ENCODE peak calls at places on chromosomes 1 and 21, in seven cellular contexts. I is astrocyte, X is fibroblast of lung, F is Peyer's patch, U is SJSA1, P is mesenchymal stem cell, D is left ventricle myocardium inferior. H is an unnamed sample. For H3K36me3 and H3K27me3, the result is how much of the 10 kb centered on the place peaks cover.

GRCh38 chr1:45926302-45926701 is 122.9 kb downstream of the MAST2 start:
- DNase-seq in I (no peak), X (no peak), F (no peak), U (no peak), P (no peak), D (no peak), H (no peak)

GRCh38 chr1:42282024-42282579 is 52.9 kb downstream of the FOXJ3 start:
- DNase-seq in I (peak), X (peak), F (no peak), U (no peak), P (peak), D (no peak), H (no peak)

GRCh38 chr1:232227171-232227740 is 402.7 kb downstream of the SIPA1L2 start:
- DNase-seq in I (no peak), X (no peak), F (no peak), U (no peak), P (no peak), D (no peak), H (no peak)

GRCh38 chr1:181347495-181348390 is 135.6 kb upstream of the CACNA1E start:
- DNase-seq in I (no peak), X (no peak), F (no peak), U (no peak), P (no peak), D (no peak), H (no peak)

GRCh38 chr1:212825798-212826452 is 21.5 kb downstream of the SPATA45 start:
- DNase-seq in I (no peak), X (no peak), F (no peak), U (peak), P (no peak), D (no peak), H (no peak)

GRCh38 chr1:17913326-17914115 is 158.4 kb downstream of the ACTL8 start:
- DNase-seq in I (no peak), X (no peak), F (no peak), U (no peak), P (no peak), D (no peak), H (no peak)

GRCh38 chr1:67843335-67843734 is 10.1 kb upstream of the GNG12 start:
- DNase-seq in I (peak), X (peak), F (no peak), U (no peak), P (no peak), D (no peak), H (no peak)

GRCh38 chr1:62185677-62186076 is 9.0 kb upstream of the L1TD1 start:
- DNase-seq in I (no peak), X (no peak), F (no peak), U (no peak), P (no peak), D (no peak), H (no peak)

GRCh38 chr21:41045534-41046268 is 122.3 kb upstream of the BACE2 start:
- DNase-seq in I (no peak), X (no peak), F (no peak), U (no peak), P (no peak), D (no peak), H (no peak)

GRCh38 chr1:5490640-5491039 is 501.6 kb downstream of the NPHP4 start:
- DNase-seq in I (no peak), X (no peak), F (no peak), U (no peak), P (no peak), D (no peak), H (no peak)

GRCh38 chr1:32702599-32703478 is at the start of gene SYNC:
- DNase-seq in I (peak), X (peak), F (no peak), U (peak), P (peak), D (peak), H (peak)

GRCh38 chr1:169765580-169766331 is 29.0 kb downstream of the METTL18 start:
- DNase-seq in I (no peak), X (no peak), F (no peak), U (no peak), P (no peak), D (no peak), H (no peak)

GRCh38 chr1:19512545-19512944 is 27.2 kb upstream of the CAPZB start:
- DNase-seq in I (peak), X (peak), F (no peak), U (no peak), P (no peak), D (no peak), H (no peak)

GRCh38 chr1:235078927-235079381 is 49.7 kb downstream of the TOMM20 start:
- DNase-seq in I (peak), X (peak), F (no peak), U (no peak), P (peak), D (no peak), H (no peak)

GRCh38 chr1:205983925-205984725 is 19.1 kb downstream of the RAB7B start:
- DNase-seq in I (peak), X (peak), F (peak), U (peak), P (peak), D (peak), H (no peak)

GRCh38 chr1:172906778-172907592 is 143.8 kb downstream of the TNFSF18 start:
- DNase-seq in I (peak), X (peak), F (peak), U (peak), P (peak), D (no peak), H (no peak)

GRCh38 chr1:20009212-20009611 is 29.8 kb upstream of the PLA2G2A start:
- DNase-seq in I (no peak), X (no peak), F (no peak), U (no peak), P (no peak), D (no peak), H (no peak)

GRCh38 chr1:9410737-9411297 is 118.1 kb downstream of the SPSB1 start:
- DNase-seq in I (peak), X (peak), F (no peak), U (peak), P (peak), D (no peak), H (no peak)

GRCh38 chr1:44405804-44406743 is 1.0 kb downstream of the RNF220 start:
- DNase-seq in I (no peak), X (no peak), F (peak), U (no peak), P (peak), D (no peak), H (no peak)

GRCh38 chr1:247322849-247323586 is 8.6 kb downstream of the ZNF496 start:
- DNase-seq in I (no peak), X (no peak), F (no peak), U (no peak), P (no peak), D (no peak), H (no peak)

GRCh38 chr1:29498126-29499100 is 262.1 kb downstream of the PTPRU start:
- DNase-seq in I (peak), X (peak), F (no peak), U (peak), P (no peak), D (no peak), H (no peak)

GRCh38 chr1:215277537-215277936 is 195.0 kb downstream of the KCNK2 start:
- DNase-seq in I (peak), X (peak), F (no peak), U (no peak), P (peak), D (no peak), H (no peak)

GRCh38 chr1:66291047-66291864 is 242.7 kb upstream of the SGIP1 start:
- DNase-seq in I (peak), X (peak), F (no peak), U (no peak), P (no peak), D (no peak), H (no peak)

GRCh38 chr21:44293551-44294231 is 6.2 kb upstream of the PFKL start:
- DNase-seq in I (no peak), X (no peak), F (no peak), U (no peak), P (no peak), D (no peak), H (no peak)

GRCh38 chr21:15793547-15794235 is 63.9 kb downstream of the USP25 start:
- DNase-seq in I (no peak), X (no peak), F (no peak), U (no peak), P (no peak), D (no peak), H (no peak)

GRCh38 chr1:42240964-42241755 is 76.6 kb upstream of the GUCA2A start:
- DNase-seq in I (peak), X (peak), F (no peak), U (no peak), P (peak), D (no peak), H (no peak)

GRCh38 chr1:72535470-72535869 is 253.1 kb upstream of the NEGR1 start:
- DNase-seq in I (no peak), X (no peak), F (no peak), U (no peak), P (no peak), D (no peak), H (no peak)

GRCh38 chr1:223628233-223628632 is 37.3 kb downstream of the CAPN8 start:
- DNase-seq in I (peak), X (peak), F (no peak), U (peak), P (peak), D (peak), H (no peak)

GRCh38 chr21:16117851-16118592 is 388.2 kb downstream of the USP25 start:
- DNase-seq in I (peak), X (peak), F (no peak), U (no peak), P (no peak), D (no peak), H (no peak)

GRCh38 chr21:29148535-29148934 is 18.1 kb downstream of the MAP3K7CL start:
- DNase-seq in I (peak), X (peak), F (no peak), U (no peak), P (no peak), D (no peak), H (no peak)

GRCh38 chr1:117976381-117976780 is 46.8 kb downstream of the WDR3 start:
- DNase-seq in I (no peak), X (no peak), F (no peak), U (no peak), P (no peak), D (no peak), H (no peak)

GRCh38 chr1:218755128-218755527 is 410.0 kb downstream of the TGFB2 start:
- DNase-seq in I (no peak), X (no peak), F (no peak), U (no peak), P (peak), D (no peak), H (no peak)

GRCh38 chr1:153242160-153242559 is 17.3 kb upstream of the LORICRIN start:
- DNase-seq in I (no peak), X (no peak), F (no peak), U (peak), P (no peak), D (no peak), H (no peak)

GRCh38 chr21:44869860-44870747 is 3.4 kb downstream of the PTTG1IP start:
- DNase-seq in I (peak), X (peak), F (no peak), U (peak), P (peak), D (no peak), H (peak)

GRCh38 chr1:207081106-207081505 is 7.6 kb upstream of the C4BPB start:
- DNase-seq in I (no peak), X (no peak), F (no peak), U (no peak), P (peak), D (no peak), H (no peak)

GRCh38 chr1:112444269-112444668 is 48.3 kb downstream of the CTTNBP2NL start:
- DNase-seq in I (peak), X (peak), F (no peak), U (no peak), P (no peak), D (no peak), H (no peak)

GRCh38 chr1:234925440-234926251 is 203.0 kb downstream of the TOMM20 start:
- DNase-seq in I (peak), X (peak), F (no peak), U (peak), P (peak), D (no peak), H (no peak)

GRCh38 chr1:58397187-58397820 is 149.2 kb downstream of the OMA1 start:
- DNase-seq in I (peak), X (peak), F (no peak), U (peak), P (peak), D (no peak), H (no peak)

GRCh38 chr1:183227963-183228649 is 42.0 kb downstream of the LAMC2 start:
- DNase-seq in I (no peak), X (peak), F (no peak), U (peak), P (peak), D (peak), H (peak)
- H3K36me3 ChIP-seq in I (under half), X (under half), F (under half), U (under half), P (under half), D (under half), H (under half)

GRCh38 chr1:236397173-236397759 is 3.2 kb downstream of the EDARADD start:
- DNase-seq in I (no peak), X (no peak), F (no peak), U (no peak), P (no peak), D (no peak), H (no peak)

GRCh38 chr1:236396665-236397043 is 2.6 kb downstream of the EDARADD start:
- DNase-seq in I (no peak), X (no peak), F (no peak), U (no peak), P (no peak), D (no peak), H (no peak)

GRCh38 chr1:236394905-236395779 is 1.1 kb downstream of the EDARADD start:
- DNase-seq in I (peak), X (peak), F (no peak), U (no peak), P (peak), D (peak), H (peak)

GRCh38 chr1:236394016-236394481 is at the start of gene EDARADD:
- DNase-seq in I (peak), X (peak), F (no peak), U (no peak), P (no peak), D (no peak), H (no peak)

DNA sequence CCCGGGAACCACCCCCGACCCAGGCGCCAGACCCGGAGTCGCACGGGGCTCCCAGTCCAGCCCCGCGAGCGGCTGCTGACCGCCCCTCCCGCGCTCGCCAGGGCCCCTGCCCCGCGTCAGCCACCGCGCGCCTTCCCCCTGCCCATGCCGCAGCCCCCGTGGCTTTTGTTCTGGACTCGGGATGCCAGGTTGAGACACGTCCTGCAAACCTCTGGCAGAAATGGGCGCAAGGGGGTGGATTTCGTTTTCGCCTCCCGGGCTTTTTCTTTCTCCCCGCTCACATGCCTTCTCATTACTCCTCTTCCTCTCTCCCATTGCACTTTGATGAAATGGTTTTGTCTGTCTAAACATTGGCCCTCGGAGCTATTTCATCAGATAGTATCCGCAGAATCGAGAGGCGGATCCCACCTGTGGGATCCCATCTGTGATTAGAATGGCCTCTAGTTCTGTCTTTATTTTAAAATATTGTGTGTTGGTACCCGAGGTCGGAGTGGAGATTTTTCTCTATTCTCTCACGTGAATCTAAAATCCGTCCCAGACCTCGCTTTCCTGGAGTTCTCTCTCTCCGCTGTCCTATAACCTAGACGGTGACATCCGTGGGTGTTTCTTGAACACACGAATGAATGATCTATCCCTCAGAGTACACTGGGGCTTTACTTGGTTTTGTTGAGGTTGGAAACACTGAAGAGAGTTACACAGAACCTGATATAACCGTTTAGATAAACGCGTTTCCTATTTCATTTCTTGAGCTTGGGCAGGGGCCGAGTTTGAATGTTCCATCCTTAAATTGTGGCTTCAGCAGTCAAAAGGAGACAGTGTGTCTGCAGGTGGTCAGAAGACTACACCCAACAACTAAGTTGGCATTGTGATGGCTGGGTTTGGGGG is 1.9 kb downstream of the EDARADD start:
- DNase-seq in I (no peak), X (no peak), F (no peak), U (no peak), P (no peak), D (no peak), H (no peak)
- H3K27me3 ChIP-seq in I (under half), X (under half), F (under half), U (under half), P (half or more), D (half or more), H (under half)

DNA sequence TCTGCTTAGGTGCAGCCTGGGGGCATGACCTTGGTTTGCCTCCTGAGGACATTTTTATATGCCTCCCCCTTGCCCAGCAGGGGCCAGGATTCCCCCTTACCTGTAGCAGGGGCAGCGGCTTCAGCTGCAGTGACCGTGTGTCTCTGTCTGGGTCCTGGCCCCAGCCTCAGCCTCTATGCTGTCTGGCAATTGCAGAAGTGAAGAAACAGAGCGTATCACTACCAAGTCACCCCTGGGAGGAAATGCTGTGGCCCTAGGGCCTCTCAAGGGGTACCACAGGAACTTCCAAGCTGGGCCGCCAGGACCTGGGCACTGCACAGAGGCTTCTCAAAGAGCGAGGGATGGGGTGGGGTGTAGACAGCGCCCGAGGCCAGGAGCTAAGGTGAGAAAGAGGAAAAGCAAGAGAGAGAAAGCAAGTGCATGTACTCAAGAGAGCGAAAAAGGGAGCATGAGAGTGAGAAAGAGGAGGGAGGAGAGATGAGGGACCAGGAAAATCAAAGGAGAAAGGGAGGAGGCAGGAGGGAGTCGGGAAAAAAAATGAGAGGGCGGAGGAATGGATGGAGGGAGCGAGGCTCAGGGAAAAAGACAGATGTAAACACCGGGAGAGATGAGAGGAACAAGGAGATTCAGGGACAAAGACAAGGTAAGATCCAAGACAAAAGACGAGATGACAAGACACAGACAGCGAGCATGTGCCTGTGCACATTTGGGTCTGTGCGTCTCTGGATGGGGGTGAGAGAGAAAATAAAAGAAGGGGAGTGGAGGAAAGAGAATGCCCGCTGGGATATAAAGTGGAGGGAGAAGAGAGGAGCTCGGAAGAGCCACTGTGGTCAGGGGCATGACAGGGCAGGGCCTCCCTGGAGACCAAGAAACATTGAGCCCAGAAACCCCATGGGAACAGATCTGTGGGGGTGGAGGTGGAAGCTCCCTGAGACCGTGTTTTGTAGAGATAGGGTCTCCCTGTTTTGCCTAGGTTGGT is at the start of gene PTAFR:
- DNase-seq in I (no peak), X (no peak), F (peak), U (no peak), P (no peak), D (no peak), H (no peak)
- H3K27ac ChIP-seq in I (no peak), X (no peak), F (peak), U (no peak), P (no peak), D (peak), H (no peak)

GRCh38 chr1:183909672-183910071 is 104.8 kb downstream of the RGL1 start:
- DNase-seq in I (no peak), X (no peak), F (no peak), U (no peak), P (no peak), D (no peak), H (no peak)
- H3K36me3 ChIP-seq in I (under half), X (under half), F (half or more), U (half or more), P (under half), D (half or more), H (under half)

GRCh38 chr21:42062543-42063022 is 8.5 kb upstream of the UMODL1 start:
- DNase-seq in I (no peak), X (no peak), F (peak), U (no peak), P (no peak), D (no peak), H (no peak)
- H3K27me3 ChIP-seq in I (under half), X (under half), F (under half), U (under half), P (half or more), D (half or more), H (under half)

DNA sequence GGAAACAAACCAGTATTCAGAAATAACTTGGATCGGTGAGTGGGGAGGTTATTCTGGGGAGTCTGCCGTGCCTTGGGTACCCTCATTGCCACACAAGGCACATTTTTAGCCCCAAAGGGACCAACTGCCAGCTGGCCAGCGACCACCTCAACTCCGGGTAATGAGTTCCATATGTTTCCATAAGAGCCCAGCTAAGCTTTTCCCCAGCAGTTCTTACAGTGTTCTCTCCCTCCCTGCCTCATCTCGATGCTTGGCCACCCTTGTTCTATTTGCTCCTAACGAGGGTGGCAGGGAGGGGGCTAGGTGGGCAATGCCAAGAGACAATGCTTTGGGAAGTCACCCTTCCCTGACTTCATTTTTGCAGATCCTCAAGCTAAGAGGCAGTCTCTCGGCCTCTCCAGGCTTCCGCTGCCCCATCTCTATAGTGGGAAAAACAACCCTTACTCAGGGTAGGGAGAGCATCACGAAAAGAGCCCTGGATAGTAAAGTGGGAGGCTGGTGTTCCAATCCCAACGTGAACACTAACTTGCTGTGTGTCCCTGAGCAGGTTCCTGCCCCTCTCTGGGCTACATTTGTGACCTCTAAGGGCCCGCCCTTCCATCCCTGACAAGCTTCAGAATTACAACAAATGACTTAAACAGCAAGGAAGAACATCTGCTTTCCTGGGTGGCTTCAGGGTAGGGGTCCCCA is 6.0 kb downstream of the ID3 start:
- DNase-seq in I (no peak), X (no peak), F (no peak), U (no peak), P (peak), D (no peak), H (no peak)
- H3K27ac ChIP-seq in I (no peak), X (no peak), F (peak), U (peak), P (no peak), D (peak), H (peak)

GRCh38 chr21:46645840-46646239 is 10.4 kb downstream of the PRMT2 start:
- DNase-seq in I (no peak), X (no peak), F (no peak), U (no peak), P (no peak), D (no peak), H (no peak)
- H3K36me3 ChIP-seq in I (half or more), X (under half), F (half or more), U (half or more), P (half or more), D (half or more), H (under half)

GRCh38 chr1:10821388-10821787 is 24.9 kb upstream of the CASZ1 start:
- DNase-seq in I (no peak), X (no peak), F (no peak), U (no peak), P (no peak), D (no peak), H (no peak)
- H3K27me3 ChIP-seq in I (under half), X (under half), F (under half), U (under half), P (half or more), D (under half), H (under half)

GRCh38 chr1:203273206-203273868 is 32.0 kb upstream of the BTG2 start:
- DNase-seq in I (peak), X (peak), F (peak), U (peak), P (peak), D (peak), H (peak)
- H3K27ac ChIP-seq in I (no peak), X (no peak), F (peak), U (no peak), P (no peak), D (peak), H (peak)

H was measured in uterus.